ENCODE peak calls at places on chromosomes 6 and 20, in seven cellular contexts. One of them, this sample, is unnamed.

GRCh38 chr6:25889877-25890853 is 16.1 kb upstream of the SLC17A3 start:
- DNase-seq in CD4-positive, alpha-beta T cell: no peak
- DNase-seq in colonic mucosa: peak; percentile 57
- DNase-seq in MM.1S: peak; percentile 26
- DNase-seq in GM13976: no peak
- DNase-seq in A673: peak; percentile 66
- DNase-seq in neural crest cell: peak; percentile 28
- DNase-seq in this sample: no peak

GRCh38 chr6:30152019-30152673 is 8.9 kb downstream of the TRIM10 start:
- DNase-seq in CD4-positive, alpha-beta T cell: no peak
- DNase-seq in colonic mucosa: no peak
- DNase-seq in MM.1S: no peak
- DNase-seq in GM13976: no peak
- DNase-seq in A673: no peak
- DNase-seq in neural crest cell: no peak
- DNase-seq in this sample: no peak

GRCh38 chr6:169424821-169425240 is 171.2 kb upstream of the THBS2 start:
- DNase-seq in CD4-positive, alpha-beta T cell: no peak
- DNase-seq in colonic mucosa: no peak
- DNase-seq in MM.1S: no peak
- DNase-seq in GM13976: no peak
- DNase-seq in A673: no peak
- DNase-seq in neural crest cell: no peak
- DNase-seq in this sample: no peak

GRCh38 chr6:169016758-169017157 is 236.9 kb downstream of the THBS2 start:
- DNase-seq in CD4-positive, alpha-beta T cell: no peak
- DNase-seq in colonic mucosa: no peak
- DNase-seq in MM.1S: no peak
- DNase-seq in GM13976: no peak
- DNase-seq in A673: no peak
- DNase-seq in neural crest cell: no peak
- DNase-seq in this sample: no peak

GRCh38 chr6:6003334-6004146 is 3.2 kb downstream of the NRN1 start:
- DNase-seq in CD4-positive, alpha-beta T cell: no peak
- DNase-seq in colonic mucosa: no peak
- DNase-seq in MM.1S: peak; percentile 63
- DNase-seq in GM13976: peak; percentile 41
- DNase-seq in A673: peak; percentile 80
- DNase-seq in neural crest cell: peak; percentile 31
- DNase-seq in this sample: peak; percentile 49

GRCh38 chr6:151974061-151974617 is 166.7 kb downstream of the ESR1 start:
- DNase-seq in CD4-positive, alpha-beta T cell: no peak
- DNase-seq in colonic mucosa: no peak
- DNase-seq in MM.1S: no peak
- DNase-seq in GM13976: no peak
- DNase-seq in A673: no peak
- DNase-seq in neural crest cell: no peak
- DNase-seq in this sample: no peak

GRCh38 chr6:30544666-30545272 is 11.5 kb downstream of the GNL1 start:
- DNase-seq in CD4-positive, alpha-beta T cell: no peak
- DNase-seq in colonic mucosa: no peak
- DNase-seq in MM.1S: peak; percentile 49
- DNase-seq in GM13976: peak; percentile 64
- DNase-seq in A673: peak; percentile 76
- DNase-seq in neural crest cell: no peak
- DNase-seq in this sample: peak; percentile 48

GRCh38 chr6:64681416-64682160 is 1025.4 kb downstream of the EYS start:
- DNase-seq in CD4-positive, alpha-beta T cell: no peak
- DNase-seq in colonic mucosa: no peak
- DNase-seq in MM.1S: no peak
- DNase-seq in GM13976: no peak
- DNase-seq in A673: no peak
- DNase-seq in neural crest cell: no peak
- DNase-seq in this sample: no peak

GRCh38 chr6:25004357-25004756 is 68.6 kb upstream of the RIPOR2 start:
- DNase-seq in CD4-positive, alpha-beta T cell: no peak
- DNase-seq in colonic mucosa: no peak
- DNase-seq in MM.1S: no peak
- DNase-seq in GM13976: no peak
- DNase-seq in A673: no peak
- DNase-seq in neural crest cell: no peak
- DNase-seq in this sample: no peak

GRCh38 chr6:109790131-109790530 is 99.0 kb downstream of the FIG4 start:
- DNase-seq in CD4-positive, alpha-beta T cell: no peak
- DNase-seq in colonic mucosa: no peak
- DNase-seq in MM.1S: no peak
- DNase-seq in GM13976: no peak
- DNase-seq in A673: no peak
- DNase-seq in neural crest cell: no peak
- DNase-seq in this sample: no peak

GRCh38 chr6:35602133-35602946 is 86.4 kb downstream of the FKBP5 start:
- DNase-seq in CD4-positive, alpha-beta T cell: no peak
- DNase-seq in colonic mucosa: no peak
- DNase-seq in MM.1S: no peak
- DNase-seq in GM13976: no peak
- DNase-seq in A673: no peak
- DNase-seq in neural crest cell: no peak
- DNase-seq in this sample: no peak

GRCh38 chr6:958531-958930 is 265.6 kb upstream of the EXOC2 start:
- DNase-seq in CD4-positive, alpha-beta T cell: no peak
- DNase-seq in colonic mucosa: no peak
- DNase-seq in MM.1S: no peak
- DNase-seq in GM13976: no peak
- DNase-seq in A673: peak; percentile 12
- DNase-seq in neural crest cell: no peak
- DNase-seq in this sample: no peak

GRCh38 chr20:25507385-25508082 is 77.8 kb downstream of the NINL start:
- DNase-seq in CD4-positive, alpha-beta T cell: no peak
- DNase-seq in colonic mucosa: no peak
- DNase-seq in MM.1S: no peak
- DNase-seq in GM13976: no peak
- DNase-seq in A673: no peak
- DNase-seq in neural crest cell: no peak
- DNase-seq in this sample: no peak

GRCh38 chr6:44059359-44060342 is 67.6 kb downstream of the MRPL14 start:
- DNase-seq in CD4-positive, alpha-beta T cell: no peak
- DNase-seq in colonic mucosa: no peak
- DNase-seq in MM.1S: no peak
- DNase-seq in GM13976: no peak
- DNase-seq in A673: no peak
- DNase-seq in neural crest cell: no peak
- DNase-seq in this sample: no peak

GRCh38 chr6:137240168-137240567 is 21.0 kb upstream of the IFNGR1 start:
- DNase-seq in CD4-positive, alpha-beta T cell: no peak
- DNase-seq in colonic mucosa: no peak
- DNase-seq in MM.1S: peak; percentile 50
- DNase-seq in GM13976: no peak
- DNase-seq in A673: no peak
- DNase-seq in neural crest cell: no peak
- DNase-seq in this sample: no peak

GRCh38 chr6:44237813-44238433 is 9.0 kb upstream of the HSP90AB1 start:
- DNase-seq in CD4-positive, alpha-beta T cell: peak; percentile 77
- DNase-seq in colonic mucosa: peak; percentile 86
- DNase-seq in MM.1S: peak; percentile 69
- DNase-seq in GM13976: peak; percentile 90
- DNase-seq in A673: peak; percentile 77
- DNase-seq in neural crest cell: peak; percentile 81
- DNase-seq in this sample: peak; percentile 88

GRCh38 chr6:154606457-154606856 is 96.0 kb upstream of the CNKSR3 start:
- DNase-seq in CD4-positive, alpha-beta T cell: no peak
- DNase-seq in colonic mucosa: no peak
- DNase-seq in MM.1S: no peak
- DNase-seq in GM13976: peak; percentile 76
- DNase-seq in A673: no peak
- DNase-seq in neural crest cell: no peak
- DNase-seq in this sample: peak; percentile 82

GRCh38 chr20:37534401-37535157 is 6.9 kb upstream of the BLCAP start:
- DNase-seq in CD4-positive, alpha-beta T cell: peak; percentile 19
- DNase-seq in colonic mucosa: peak; percentile 78
- DNase-seq in MM.1S: peak; percentile 95
- DNase-seq in GM13976: peak; percentile 79
- DNase-seq in A673: peak; percentile 85
- DNase-seq in neural crest cell: peak; percentile 73
- DNase-seq in this sample: peak; percentile 74

GRCh38 chr6:116557863-116558262 is 4.3 kb downstream of the CALHM4 start:
- DNase-seq in CD4-positive, alpha-beta T cell: no peak
- DNase-seq in colonic mucosa: no peak
- DNase-seq in MM.1S: no peak
- DNase-seq in GM13976: no peak
- DNase-seq in A673: peak; percentile 90
- DNase-seq in neural crest cell: no peak
- DNase-seq in this sample: no peak

GRCh38 chr20:59456342-59457132 is 147.8 kb upstream of the PHACTR3 start:
- DNase-seq in CD4-positive, alpha-beta T cell: no peak
- DNase-seq in colonic mucosa: no peak
- DNase-seq in MM.1S: no peak
- DNase-seq in GM13976: no peak
- DNase-seq in A673: no peak
- DNase-seq in neural crest cell: no peak
- DNase-seq in this sample: no peak

GRCh38 chr6:158817298-158818007 is 1.7 kb downstream of the EZR start:
- DNase-seq in CD4-positive, alpha-beta T cell: peak; percentile 15
- DNase-seq in colonic mucosa: peak; percentile 68
- DNase-seq in MM.1S: peak; percentile 28
- DNase-seq in GM13976: no peak
- DNase-seq in A673: no peak
- DNase-seq in neural crest cell: no peak
- DNase-seq in this sample: no peak

GRCh38 chr6:93423542-93423941 is 4.2 kb upstream of the EPHA7 start:
- DNase-seq in CD4-positive, alpha-beta T cell: no peak
- DNase-seq in colonic mucosa: peak; percentile 46
- DNase-seq in MM.1S: peak; percentile 65
- DNase-seq in GM13976: no peak
- DNase-seq in A673: peak; percentile 82
- DNase-seq in neural crest cell: peak; percentile 69
- DNase-seq in this sample: peak; percentile 21

GRCh38 chr6:99276747-99277146 is 72.7 kb downstream of the FAXC start:
- DNase-seq in CD4-positive, alpha-beta T cell: no peak
- DNase-seq in colonic mucosa: no peak
- DNase-seq in MM.1S: no peak
- DNase-seq in GM13976: no peak
- DNase-seq in A673: peak; percentile 23
- DNase-seq in neural crest cell: no peak
- DNase-seq in this sample: no peak

GRCh38 chr6:56650191-56650590 is 7.5 kb upstream of the DST start:
- DNase-seq in CD4-positive, alpha-beta T cell: no peak
- DNase-seq in colonic mucosa: no peak
- DNase-seq in MM.1S: no peak
- DNase-seq in GM13976: no peak
- DNase-seq in A673: no peak
- DNase-seq in neural crest cell: no peak
- DNase-seq in this sample: no peak

GRCh38 chr6:45721665-45722064 is 294.0 kb downstream of the CLIC5 start:
- DNase-seq in CD4-positive, alpha-beta T cell: no peak
- DNase-seq in colonic mucosa: no peak
- DNase-seq in MM.1S: no peak
- DNase-seq in GM13976: no peak
- DNase-seq in A673: no peak
- DNase-seq in neural crest cell: no peak
- DNase-seq in this sample: no peak
- TF ChIP-seq CTCF in CD4-positive, alpha-beta T cell: no peak
- TF ChIP-seq CTCF in colonic mucosa: no peak
- TF ChIP-seq CTCF in MM.1S: no peak
- TF ChIP-seq CTCF in GM13976: no peak
- TF ChIP-seq CTCF in A673: peak; percentile 10
- TF ChIP-seq CTCF in neural crest cell: no peak
- TF ChIP-seq CTCF in this sample: no peak

DNA sequence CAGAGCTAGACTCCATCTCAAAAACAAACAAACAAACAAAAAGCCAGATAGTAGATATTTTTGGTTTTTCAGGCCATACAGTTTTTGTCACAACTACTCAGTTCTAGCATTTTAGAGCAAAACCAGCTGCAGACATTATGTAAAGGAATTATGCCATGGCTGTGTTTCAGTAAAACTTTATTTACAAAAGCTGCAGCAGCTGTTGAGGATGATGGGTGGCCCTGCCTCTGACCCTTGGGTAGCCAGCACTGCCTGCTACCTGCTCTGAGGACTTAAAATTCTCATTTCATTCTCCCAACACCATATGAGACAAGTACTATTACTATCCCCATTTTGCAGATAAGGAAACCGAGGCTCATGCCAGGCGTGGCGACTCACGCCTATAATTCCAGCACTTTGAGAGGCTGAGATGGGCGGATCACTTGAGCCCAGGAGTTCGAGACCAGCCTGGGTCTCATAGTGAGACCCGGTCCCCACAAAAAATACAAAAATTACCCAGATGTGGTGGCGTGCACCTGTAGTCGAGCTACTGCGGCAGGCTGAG is 56.3 kb downstream of the RIPOR3 start:
- DNase-seq in CD4-positive, alpha-beta T cell: no peak
- DNase-seq in colonic mucosa: no peak
- DNase-seq in MM.1S: no peak
- DNase-seq in GM13976: no peak
- DNase-seq in A673: no peak
- DNase-seq in neural crest cell: no peak
- DNase-seq in this sample: no peak
- TF ChIP-seq CTCF in CD4-positive, alpha-beta T cell: no peak
- TF ChIP-seq CTCF in colonic mucosa: no peak
- TF ChIP-seq CTCF in MM.1S: no peak
- TF ChIP-seq CTCF in GM13976: no peak
- TF ChIP-seq CTCF in A673: no peak
- TF ChIP-seq CTCF in neural crest cell: no peak
- TF ChIP-seq CTCF in this sample: no peak

DNA sequence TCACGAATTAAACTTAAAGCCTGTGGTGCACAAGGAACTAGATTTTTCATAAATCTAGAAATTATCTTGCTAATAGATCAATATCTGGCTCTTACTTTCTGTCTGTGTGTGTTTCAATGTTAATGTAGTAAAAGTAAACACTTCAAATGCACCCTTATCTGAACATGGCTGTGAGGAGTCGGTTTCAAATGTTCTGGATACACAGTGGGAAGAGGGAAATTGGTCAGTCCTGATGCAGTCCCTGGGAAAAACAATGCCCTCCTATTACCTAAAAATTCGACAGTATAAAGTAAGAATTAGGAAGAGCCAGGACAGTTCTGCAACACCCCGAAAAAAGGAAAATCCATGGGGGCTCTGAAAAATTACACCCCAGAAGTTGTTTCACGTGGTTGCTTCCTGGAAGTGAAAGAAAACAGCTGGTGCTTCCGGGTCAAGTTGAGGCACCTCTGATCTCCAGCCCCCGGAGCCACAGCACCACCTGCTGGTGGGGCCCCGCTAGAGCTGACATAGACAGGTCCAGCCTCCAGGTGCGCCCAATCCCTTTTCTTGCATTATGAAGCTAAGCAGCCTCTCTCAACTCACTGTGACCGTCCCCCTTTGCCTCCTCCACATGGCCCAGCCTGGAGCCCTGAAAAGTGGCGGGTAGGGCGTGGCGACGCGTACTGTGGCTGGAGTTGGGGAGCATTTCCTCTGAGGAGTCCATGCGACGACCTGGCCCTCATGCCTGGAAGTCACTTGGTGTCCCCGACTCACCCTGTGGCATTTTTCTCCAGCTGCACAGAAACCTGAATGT is 8.3 kb downstream of the SEMG2 start:
- DNase-seq in CD4-positive, alpha-beta T cell: peak; percentile 7
- DNase-seq in colonic mucosa: peak; percentile 88
- DNase-seq in MM.1S: peak; percentile 46
- DNase-seq in GM13976: peak; percentile 30
- DNase-seq in A673: peak; percentile 61
- DNase-seq in neural crest cell: no peak
- DNase-seq in this sample: peak; percentile 22
- TF ChIP-seq CTCF in CD4-positive, alpha-beta T cell: no peak
- TF ChIP-seq CTCF in colonic mucosa: peak; percentile 73
- TF ChIP-seq CTCF in MM.1S: peak; percentile 65
- TF ChIP-seq CTCF in GM13976: peak; percentile 41
- TF ChIP-seq CTCF in A673: peak; percentile 84
- TF ChIP-seq CTCF in neural crest cell: peak; percentile 56
- TF ChIP-seq CTCF in this sample: peak; percentile 20

GRCh38 chr6:28393912-28394662 is 5.5 kb downstream of the ZSCAN12 start:
- DNase-seq in CD4-positive, alpha-beta T cell: no peak
- DNase-seq in colonic mucosa: no peak
- DNase-seq in MM.1S: no peak
- DNase-seq in GM13976: no peak
- DNase-seq in A673: peak; percentile 39
- DNase-seq in neural crest cell: no peak
- DNase-seq in this sample: no peak
- TF ChIP-seq CTCF in CD4-positive, alpha-beta T cell: peak; percentile 21
- TF ChIP-seq CTCF in colonic mucosa: no peak
- TF ChIP-seq CTCF in MM.1S: peak; percentile 18
- TF ChIP-seq CTCF in GM13976: peak; percentile 22
- TF ChIP-seq CTCF in A673: peak; percentile 53
- TF ChIP-seq CTCF in neural crest cell: peak; percentile 52
- TF ChIP-seq CTCF in this sample: no peak